ENCODE peak calls at places on chromosomes 3 and 15, in five cellular contexts. F is psoas muscle, M is PC-3, G is neuronal stem cell, D is astrocyte. L is an unnamed sample.

GRCh38 chr3:71061581-71061980 is 521.9 kb downstream of the FOXP1 start:
- DNase-seq in F (no peak), M (peak; percentile 62), G (no peak), D (no peak), L (no peak)

GRCh38 chr15:88664151-88664778 is 25.4 kb downstream of the ISG20 start:
- DNase-seq in F (no peak), M (no peak), G (no peak), D (no peak), L (peak; percentile 50)

GRCh38 chr3:127375151-127375937 is 87.5 kb upstream of the PRR20G start:
- DNase-seq in F (no peak), M (no peak), G (no peak), D (no peak), L (no peak)

GRCh38 chr3:13798401-13798800 is 81.5 kb downstream of the WNT7A start:
- DNase-seq in F (no peak), M (no peak), G (no peak), D (no peak), L (no peak)

GRCh38 chr3:12235691-12236090 is 53.2 kb upstream of the PPARG start:
- DNase-seq in F (no peak), M (peak; percentile 62), G (no peak), D (peak; percentile 30), L (no peak)

GRCh38 chr3:31035681-31036080 is 141.2 kb upstream of the GADL1 start:
- DNase-seq in F (no peak), M (no peak), G (no peak), D (peak; percentile 86), L (no peak)

GRCh38 chr3:193982258-193982659 is 153.7 kb upstream of the HES1 start:
- DNase-seq in F (peak; percentile 92), M (peak; percentile 86), G (no peak), D (peak; percentile 85), L (peak; percentile 92)

GRCh38 chr3:118400086-118400485 is 634.6 kb downstream of the IGSF11 start:
- DNase-seq in F (no peak), M (no peak), G (no peak), D (no peak), L (no peak)

GRCh38 chr3:185796431-185797107 is 28.3 kb downstream of the IGF2BP2 start:
- DNase-seq in F (no peak), M (peak; percentile 100), G (no peak), D (peak; percentile 84), L (no peak)
- H3K27ac ChIP-seq in F (no peak overlapping the region), M (peak overlapping the region; percentile 95), G (no peak overlapping the region), D (peak overlapping the region; percentile 64), L (no peak overlapping the region)

GRCh38 chr3:29141197-29141911 is 139.5 kb upstream of the RBMS3 start:
- DNase-seq in F (no peak), M (no peak), G (no peak), D (no peak), L (no peak)
- H3K27ac ChIP-seq in F (peak overlapping the region; percentile 48), M (no peak overlapping the region), G (no peak overlapping the region), D (no peak overlapping the region), L (peak overlapping the region; percentile 24)

GRCh38 chr3:47423548-47424145 is 42.8 kb downstream of the PTPN23 start:
- DNase-seq in F (no peak), M (no peak), G (no peak), D (no peak), L (no peak)

GRCh38 chr3:47427866-47428265 is 47.0 kb downstream of the PTPN23 start:
- DNase-seq in F (peak; percentile 9), M (no peak), G (no peak), D (no peak), L (no peak)

GRCh38 chr3:47424434-47425382 is 43.9 kb downstream of the PTPN23 start:
- DNase-seq in F (peak; percentile 19), M (no peak), G (no peak), D (no peak), L (no peak)

GRCh38 chr3:47425959-47426358 is 45.1 kb downstream of the PTPN23 start:
- DNase-seq in F (peak; percentile 34), M (no peak), G (no peak), D (no peak), L (no peak)

DNA sequence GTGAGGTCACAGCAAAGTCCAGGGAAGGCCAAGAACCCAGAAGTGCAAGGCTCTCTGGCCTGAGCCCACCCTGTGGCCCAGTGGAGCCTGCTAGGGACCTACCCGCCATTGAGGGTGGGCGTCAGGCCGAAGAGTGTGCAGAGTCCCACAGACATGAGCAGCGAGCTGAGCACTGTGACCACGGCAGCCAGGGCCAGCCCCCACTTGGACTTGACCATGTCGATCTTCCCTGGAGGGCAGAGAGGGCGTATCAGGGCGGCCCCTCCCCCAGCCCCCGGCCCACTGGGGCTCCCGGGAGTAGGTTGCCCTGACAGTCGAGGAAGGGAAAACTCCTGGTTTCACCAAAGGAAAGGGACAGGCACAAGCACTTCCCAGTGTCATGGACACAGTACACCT is 44.6 kb downstream of the PTPN23 start:
- DNase-seq in F (peak; percentile 47), M (no peak), G (no peak), D (no peak), L (no peak)
- H3K27ac ChIP-seq in F (no peak overlapping the region), M (no peak overlapping the region), G (no peak overlapping the region), D (no peak overlapping the region), L (no peak overlapping the region)

GRCh38 chr3:132661120-132661519 is 991 bp downstream of the UBA5 start:
- DNase-seq in F (no peak), M (no peak), G (no peak), D (no peak), L (no peak)
- H3K27ac ChIP-seq in F (peak overlapping the region; percentile 85), M (no peak overlapping the region), G (no peak overlapping the region), D (peak overlapping the region; percentile 91), L (peak overlapping the region; percentile 96)